ENCODE peak calls at places on chromosomes 13 and 19, in six cellular contexts. W is cardiac muscle cell, M is cardiac fibroblast, L is Peyer's patch, H is mucosa of descending colon, J is aorta. B is an unnamed sample.

GRCh38 chr13:113425931-113426590 is 27.2 kb downstream of the ADPRHL1 start:
- DNase-seq in W (no peak), L (no peak), J (no peak), H (no peak), M (peak; percentile 66), B (no peak)

GRCh38 chr19:18912933-18913332 is 6.3 kb downstream of the COPE start:
- DNase-seq in W (no peak), H (no peak), L (no peak), J (no peak), M (no peak), B (no peak)

GRCh38 chr19:38736036-38736412 is 8.2 kb downstream of the CAPN12 start:
- DNase-seq in M (no peak), H (peak; percentile 77), J (peak; percentile 68), W (peak; percentile 75), L (peak; percentile 63), B (peak; percentile 59)

GRCh38 chr13:114000151-114001040 is 26.5 kb upstream of the C13orf46 start:
- DNase-seq in L (no peak), W (no peak), H (peak; percentile 10), J (no peak), M (no peak), B (no peak)

GRCh38 chr13:85314686-85315085 is 484.5 kb downstream of the SLITRK6 start:
- DNase-seq in W (no peak), L (no peak), M (no peak), H (no peak), J (no peak), B (no peak)

GRCh38 chr13:37878496-37878895 is 8.9 kb upstream of the TRPC4 start:
- DNase-seq in M (peak; percentile 39), W (no peak), L (no peak), H (no peak), J (no peak), B (no peak)

GRCh38 chr13:25898991-25899390 is 152.8 kb downstream of the SHISA2 start:
- DNase-seq in M (no peak), L (no peak), W (no peak), H (no peak), J (no peak), B (no peak)

GRCh38 chr13:98975822-98976261 is 2.0 kb downstream of the DOCK9 start:
- DNase-seq in H (no peak), L (no peak), M (peak; percentile 41), W (peak; percentile 32), J (no peak), B (no peak)

GRCh38 chr19:11373885-11374448 is 499 bp upstream of the SWSAP1 start:
- DNase-seq in W (no peak), J (no peak), L (no peak), M (no peak), H (peak; percentile 39), B (no peak)

GRCh38 chr13:95060120-95060519 is 241.1 kb downstream of the ABCC4 start:
- DNase-seq in J (no peak), W (no peak), M (no peak), L (no peak), H (no peak), B (no peak)

GRCh38 chr19:7607874-7608560 is 12.4 kb downstream of the CAMSAP3 start:
- DNase-seq in H (no peak), J (no peak), W (no peak), L (no peak), M (no peak), B (no peak)

GRCh38 chr13:93116809-93117208 is 109.8 kb upstream of the GPC6 start:
- DNase-seq in J (no peak), L (no peak), H (no peak), M (peak; percentile 6), W (no peak), B (no peak)

GRCh38 chr13:95301947-95302386 is 716 bp upstream of the ABCC4 start:
- DNase-seq in L (no peak), H (no peak), M (no peak), J (no peak), W (no peak), B (no peak)

GRCh38 chr19:29499261-29499920 is 26.4 kb upstream of the VSTM2B start:
- DNase-seq in M (no peak), L (no peak), H (peak; percentile 8), J (peak; percentile 9), W (no peak), B (no peak)

GRCh38 chr19:46394398-46394797 is 19.0 kb downstream of the CCDC8 start:
- DNase-seq in L (no peak), J (no peak), W (no peak), H (peak; percentile 6), M (peak; percentile 46), B (no peak)

GRCh38 chr13:99656843-99657506 is 155.7 kb downstream of the TM9SF2 start:
- DNase-seq in L (no peak), W (no peak), H (no peak), M (no peak), J (no peak), B (peak; percentile 1)

GRCh38 chr19:18504886-18505610 is 16.8 kb downstream of the ELL start:
- DNase-seq in M (no peak), J (no peak), W (no peak), L (no peak), H (no peak), B (no peak)

GRCh38 chr13:98199480-98199879 is 22.4 kb upstream of the RNF113B start:
- DNase-seq in J (no peak), L (no peak), M (no peak), W (no peak), H (no peak), B (no peak)

GRCh38 chr19:11949201-11949600 is 15.6 kb upstream of the ZNF763 start:
- DNase-seq in W (no peak), M (peak; percentile 26), J (no peak), L (no peak), H (no peak), B (no peak)

GRCh38 chr19:4870025-4870700 is 2.7 kb upstream of the PLIN3 start:
- DNase-seq in H (peak; percentile 60), M (peak; percentile 97), L (no peak), J (peak; percentile 77), W (no peak), B (no peak)

GRCh38 chr13:110625771-110626321 is 10.5 kb downstream of the NAXD start:
- DNase-seq in J (no peak), H (peak; percentile 87), W (no peak), L (no peak), M (no peak), B (no peak)

GRCh38 chr19:2047076-2047448 is 4.0 kb downstream of the MKNK2 start:
- DNase-seq in J (no peak), H (no peak), W (no peak), L (no peak), M (no peak), B (no peak)

DNA sequence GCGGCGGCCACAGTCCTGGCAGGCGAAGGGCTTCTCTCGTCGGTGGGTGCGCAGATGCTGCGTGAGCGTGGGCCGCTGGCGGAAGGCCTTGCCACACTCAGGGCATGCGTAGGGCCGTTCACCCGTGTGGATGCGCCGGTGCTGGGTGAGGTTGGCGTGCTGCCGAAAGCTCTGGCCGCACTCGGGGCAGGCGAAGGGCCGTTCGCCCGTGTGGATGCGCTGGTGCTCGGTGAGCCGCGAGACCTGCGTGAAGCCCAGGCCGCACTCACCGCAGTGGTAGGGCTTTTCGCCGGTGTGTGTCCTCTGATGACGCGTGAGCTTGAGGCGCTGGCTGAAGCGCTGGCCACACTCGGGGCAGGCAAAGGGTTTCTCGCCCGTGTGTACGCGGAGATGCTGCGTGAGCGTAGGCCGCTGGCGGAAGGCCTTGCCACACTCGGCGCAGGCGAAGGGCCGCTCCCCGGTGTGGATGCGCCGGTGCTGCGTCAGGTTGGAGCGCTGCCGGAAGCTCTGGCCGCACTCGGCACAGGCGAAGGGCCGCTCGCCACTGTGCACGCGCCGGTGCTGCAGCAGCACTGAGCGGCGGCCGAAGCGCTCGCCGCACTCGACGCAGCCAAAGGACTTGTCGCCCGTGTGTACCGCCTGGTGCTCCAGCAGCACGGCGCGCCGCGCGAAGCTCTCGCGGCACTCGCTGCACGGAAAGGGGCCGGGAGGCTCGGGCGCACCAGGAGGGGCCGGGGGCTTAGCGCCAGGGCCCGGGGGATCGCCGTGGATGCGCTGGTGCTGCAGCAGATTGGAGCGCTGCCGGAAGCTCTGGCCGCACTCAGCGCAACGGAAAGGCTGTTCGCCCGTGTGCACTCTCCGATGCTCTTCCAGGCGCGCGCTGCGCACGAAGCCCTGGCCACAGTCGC is 4.0 kb upstream of the UBE2M start:
- DNase-seq in W (peak; percentile 55), M (peak; percentile 53), L (no peak), H (peak; percentile 75), J (peak; percentile 52), B (no peak)
- H3K4me3 ChIP-seq in W (peak overlapping the region; percentile 15), M (peak overlapping the region; percentile 20), L (peak overlapping the region; percentile 54), H (peak overlapping the region; percentile 14), J (peak overlapping the region; percentile 3), B (peak overlapping the region; percentile 59)

GRCh38 chr19:41995959-41996797 is 2.1 kb upstream of the ATP1A3 start:
- DNase-seq in L (no peak), M (no peak), H (no peak), J (no peak), W (no peak), B (no peak)

GRCh38 chr19:41999071-41999877 is 5.2 kb upstream of the ATP1A3 start:
- DNase-seq in W (peak; percentile 17), L (no peak), H (no peak), M (no peak), J (no peak), B (no peak)

GRCh38 chr19:41997121-41997850 is 3.3 kb upstream of the ATP1A3 start:
- DNase-seq in W (peak; percentile 86), M (peak; percentile 37), J (no peak), L (no peak), H (peak; percentile 59), B (peak; percentile 35)

GRCh38 chr19:41998246-41999020 is 4.4 kb upstream of the ATP1A3 start:
- DNase-seq in M (peak; percentile 47), H (peak; percentile 52), J (no peak), W (peak; percentile 83), L (no peak), B (peak; percentile 12)

DNA sequence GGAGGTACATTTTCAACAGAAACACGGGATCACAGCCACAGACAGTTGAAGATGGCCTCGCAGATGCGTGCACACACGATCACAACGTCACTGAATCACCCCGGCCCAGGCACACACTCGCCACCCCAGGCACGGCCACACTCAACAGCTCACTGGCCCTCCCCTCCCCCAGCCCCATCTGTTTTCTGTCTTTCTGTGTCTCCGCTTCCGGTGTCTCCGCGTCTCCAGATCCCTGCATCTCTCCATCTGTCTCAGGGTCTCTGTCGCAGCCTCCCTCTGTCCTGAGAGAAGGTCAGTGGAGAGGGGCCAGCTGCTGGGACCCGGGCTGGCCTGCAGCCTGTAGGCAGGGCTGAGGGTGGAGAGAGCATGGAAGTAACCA is 3.8 kb upstream of the ATP1A3 start:
- DNase-seq in H (no peak), M (no peak), J (no peak), L (no peak), W (no peak), B (no peak)
- H3K4me3 ChIP-seq in H (no peak overlapping the region), M (no peak overlapping the region), J (no peak overlapping the region), L (no peak overlapping the region), W (no peak overlapping the region), B (no peak overlapping the region)

GRCh38 chr13:103030776-103031175 is 35.4 kb downstream of the SLC10A2 start:
- DNase-seq in W (no peak), L (no peak), H (no peak), J (no peak), M (no peak), B (no peak)
- H3K4me3 ChIP-seq in W (no peak overlapping the region), L (no peak overlapping the region), H (no peak overlapping the region), J (no peak overlapping the region), M (no peak overlapping the region), B (no peak overlapping the region)

DNA sequence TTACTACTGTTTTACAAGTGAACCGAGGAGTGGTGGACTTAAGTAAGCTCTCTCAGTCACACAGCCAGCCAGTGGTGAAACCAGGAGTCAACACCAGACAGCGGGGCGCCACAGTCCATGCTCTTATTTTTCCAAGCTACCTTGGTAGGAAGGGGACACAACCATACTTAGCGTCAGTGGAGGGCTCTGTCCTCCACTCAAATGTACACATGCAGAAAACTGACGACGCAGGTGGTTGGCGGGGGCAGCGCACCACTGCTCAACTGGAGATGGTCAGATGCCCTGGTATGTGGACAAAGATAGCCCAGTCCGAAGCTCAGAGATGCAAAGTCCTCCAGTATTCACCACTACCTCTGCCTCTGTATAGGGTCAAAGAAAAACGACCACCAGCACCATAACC is 1.1 kb downstream of the ZNF667 start:
- DNase-seq in M (no peak), L (no peak), W (no peak), H (no peak), J (no peak), B (no peak)
- H3K4me3 ChIP-seq in M (peak overlapping the region; percentile 92), L (no peak overlapping the region), W (no peak overlapping the region), H (no peak overlapping the region), J (no peak overlapping the region), B (no peak overlapping the region)

B was measured in CD8-positive, alpha-beta memory T cell.